ENCODE peak calls at places on chromosomes 5 and 9, in ten cellular contexts. D is lower lobe of right lung; N is psoas muscle; C is fibroblast of pulmonary artery; J is stimulated activated CD4-positive, alpha-beta T cell treated with anti-CD3 and anti-CD28 coated beads, Interleukin-1b, Interleukin-23, amount 100 ng/mL, for 1 hour; T is NCI-H1105 treated with DMSO at 0.1 percent for 48 hours; G is effector memory CD8-positive, alpha-beta T cell; L is GM13977; X is nephron progenitor cell; A is activated gamma-delta T cell treated with Interleukin-2 at 50 U/mL for 16 hours. Q is an unnamed sample.
A peak's percentile ranks its signal among the peaks of the same experiment; 100 is the strongest.

GRCh38 chr5:33129309-33129708 is 311.5 kb upstream of the TARS1 start:
- DNase-seq in D (no peak), X (no peak), J (no peak), C (no peak), G (no peak), L (no peak), T (no peak), N (no peak), A (no peak), Q (no peak)

GRCh38 chr5:1762878-1763547 is 36.6 kb downstream of the MRPL36 start:
- DNase-seq in D (no peak), X (no peak), T (no peak), C (no peak), N (no peak), L (no peak), A (no peak), G (no peak), J (no peak), Q (no peak)

GRCh38 chr5:38022621-38023020 is 182.8 kb upstream of the GDNF start:
- DNase-seq in G (no peak), N (no peak), X (peak; percentile 31), T (no peak), J (no peak), L (no peak), D (no peak), A (no peak), C (no peak), Q (no peak)

GRCh38 chr9:122158202-122158601 is 1.4 kb downstream of the NDUFA8 start:
- DNase-seq in N (no peak), L (peak; percentile 47), C (peak; percentile 59), G (peak; percentile 4), D (no peak), J (peak; percentile 5), A (no peak), X (peak; percentile 27), T (peak; percentile 8), Q (peak; percentile 27)

GRCh38 chr9:126705767-126706697 is 92.3 kb downstream of the LMX1B start:
- DNase-seq in G (peak; percentile 67), T (peak; percentile 25), C (peak; percentile 45), X (peak; percentile 53), N (peak; percentile 60), J (peak; percentile 60), L (peak; percentile 82), A (peak; percentile 71), D (peak; percentile 77), Q (peak; percentile 52)

GRCh38 chr5:77437194-77437593 is 54.9 kb downstream of the WDR41 start:
- DNase-seq in J (no peak), N (no peak), X (no peak), C (no peak), T (peak; percentile 39), G (no peak), D (no peak), L (peak; percentile 17), A (no peak), Q (no peak)

GRCh38 chr9:107019216-107019615 is 156.2 kb downstream of the ZNF462 start:
- DNase-seq in A (no peak), J (no peak), N (no peak), X (no peak), D (no peak), T (no peak), L (no peak), C (peak; percentile 64), G (no peak), Q (no peak)

GRCh38 chr9:82894961-82895902 is 167.7 kb downstream of the RASEF start:
- DNase-seq in T (peak; percentile 24), G (no peak), J (no peak), L (no peak), N (no peak), A (no peak), D (no peak), X (peak; percentile 27), C (no peak), Q (no peak)

GRCh38 chr5:149337746-149338145 is 7.6 kb upstream of the GRPEL2 start:
- DNase-seq in X (no peak), T (no peak), L (no peak), G (no peak), A (no peak), N (no peak), J (no peak), C (no peak), D (no peak), Q (no peak)

GRCh38 chr5:141966963-141967333 is 2.0 kb upstream of the RNF14 start:
- DNase-seq in X (no peak), L (no peak), N (no peak), T (no peak), D (no peak), G (no peak), A (no peak), C (no peak), J (no peak), Q (no peak)